ENCODE peak calls at places on chromosomes 4 and X, in seven cellular contexts. One of them, this sample, is unnamed.

GRCh38 chrX:48728653-48729052 is 32.1 kb downstream of the SUV39H1 start:
- DNase-seq in HCT116: no peak
- DNase-seq in SK-N-SH: no peak
- DNase-seq in HepG2: no peak
- DNase-seq in K562: no peak
- DNase-seq in GM12878: no peak
- DNase-seq in H1: no peak
- DNase-seq in this sample: no peak

GRCh38 chrX:67787196-67787595 is 243.4 kb downstream of the AR start:
- DNase-seq in SK-N-SH: no peak
- DNase-seq in GM12878: no peak
- DNase-seq in HepG2: no peak
- DNase-seq in K562: no peak
- DNase-seq in HCT116: no peak
- DNase-seq in H1: no peak
- DNase-seq in this sample: no peak

GRCh38 chr4:1356181-1356998 is 9.4 kb downstream of the UVSSA start:
- DNase-seq in H1: peak
- DNase-seq in HCT116: no peak
- DNase-seq in SK-N-SH: peak
- DNase-seq in HepG2: peak
- DNase-seq in GM12878: no peak
- DNase-seq in K562: peak
- DNase-seq in this sample: peak

GRCh38 chrX:18927558-18927957 is 56.4 kb downstream of the PHKA2 start:
- DNase-seq in HCT116: no peak
- DNase-seq in K562: no peak
- DNase-seq in HepG2: no peak
- DNase-seq in GM12878: no peak
- DNase-seq in H1: no peak
- DNase-seq in SK-N-SH: no peak
- DNase-seq in this sample: no peak

GRCh38 chr4:89835413-89835812 is 1.5 kb downstream of the SNCA start:
- DNase-seq in GM12878: no peak
- DNase-seq in HepG2: no peak
- DNase-seq in HCT116: no peak
- DNase-seq in H1: no peak
- DNase-seq in K562: no peak
- DNase-seq in SK-N-SH: no peak
- DNase-seq in this sample: no peak

GRCh38 chrX:129472116-129472515 is 51.2 kb downstream of the SMARCA1 start:
- DNase-seq in SK-N-SH: no peak
- DNase-seq in HCT116: no peak
- DNase-seq in GM12878: no peak
- DNase-seq in K562: no peak
- DNase-seq in H1: no peak
- DNase-seq in HepG2: no peak
- DNase-seq in this sample: peak

GRCh38 chr4:100736651-100737450 is 219.0 kb upstream of the EMCN start:
- DNase-seq in HCT116: peak
- DNase-seq in K562: no peak
- DNase-seq in GM12878: no peak
- DNase-seq in SK-N-SH: no peak
- DNase-seq in HepG2: no peak
- DNase-seq in H1: no peak
- DNase-seq in this sample: no peak

GRCh38 chr4:97917115-97917514 is 226.2 kb downstream of the STPG2 start:
- DNase-seq in GM12878: no peak
- DNase-seq in HCT116: no peak
- DNase-seq in HepG2: no peak
- DNase-seq in H1: no peak
- DNase-seq in SK-N-SH: no peak
- DNase-seq in K562: no peak
- DNase-seq in this sample: no peak

GRCh38 chr4:87007345-87008181 is 72.8 kb downstream of the AFF1 start:
- DNase-seq in SK-N-SH: peak
- DNase-seq in GM12878: no peak
- DNase-seq in HCT116: no peak
- DNase-seq in K562: peak
- DNase-seq in H1: no peak
- DNase-seq in HepG2: no peak
- DNase-seq in this sample: peak

GRCh38 chrX:8820910-8821527 is 19.8 kb upstream of the FAM9A start:
- DNase-seq in HCT116: no peak
- DNase-seq in K562: no peak
- DNase-seq in GM12878: no peak
- DNase-seq in H1: peak
- DNase-seq in SK-N-SH: no peak
- DNase-seq in HepG2: no peak
- DNase-seq in this sample: no peak

GRCh38 chrX:30196322-30196721 is 19.0 kb upstream of the MAGEB2 start:
- DNase-seq in H1: no peak
- DNase-seq in HCT116: peak
- DNase-seq in SK-N-SH: peak
- DNase-seq in K562: peak
- DNase-seq in GM12878: no peak
- DNase-seq in HepG2: no peak
- DNase-seq in this sample: peak

GRCh38 chrX:18855919-18856644 is 127.8 kb downstream of the PHKA2 start:
- DNase-seq in K562: no peak
- DNase-seq in SK-N-SH: no peak
- DNase-seq in HCT116: no peak
- DNase-seq in H1: no peak
- DNase-seq in HepG2: no peak
- DNase-seq in GM12878: peak
- DNase-seq in this sample: no peak

GRCh38 chrX:154059231-154059630 is 38.3 kb downstream of the MECP2 start:
- DNase-seq in HepG2: no peak
- DNase-seq in SK-N-SH: no peak
- DNase-seq in H1: no peak
- DNase-seq in GM12878: no peak
- DNase-seq in HCT116: no peak
- DNase-seq in K562: no peak
- DNase-seq in this sample: no peak

GRCh38 chr4:99790796-99791617 is 25.6 kb upstream of the DAPP1 start:
- DNase-seq in K562: no peak
- DNase-seq in HepG2: no peak
- DNase-seq in SK-N-SH: no peak
- DNase-seq in HCT116: no peak
- DNase-seq in GM12878: no peak
- DNase-seq in H1: no peak
- DNase-seq in this sample: no peak

GRCh38 chr4:88006956-88007303 is 505 bp upstream of the PKD2 start:
- DNase-seq in HCT116: no peak
- DNase-seq in SK-N-SH: no peak
- DNase-seq in GM12878: no peak
- DNase-seq in HepG2: no peak
- DNase-seq in K562: no peak
- DNase-seq in H1: no peak
- DNase-seq in this sample: no peak

GRCh38 chr4:52157641-52158316 is 106.7 kb downstream of the SPATA18 start:
- DNase-seq in GM12878: no peak
- DNase-seq in HCT116: no peak
- DNase-seq in SK-N-SH: no peak
- DNase-seq in HepG2: no peak
- DNase-seq in K562: no peak
- DNase-seq in H1: no peak
- DNase-seq in this sample: no peak

GRCh38 chr4:139872274-139872673 is 206.7 kb downstream of the MGST2 start:
- DNase-seq in HCT116: no peak
- DNase-seq in SK-N-SH: no peak
- DNase-seq in H1: no peak
- DNase-seq in K562: no peak
- DNase-seq in HepG2: peak
- DNase-seq in GM12878: no peak
- DNase-seq in this sample: no peak

GRCh38 chr4:55078987-55079386 is 46.4 kb downstream of the KDR start:
- DNase-seq in K562: no peak
- DNase-seq in HepG2: no peak
- DNase-seq in H1: no peak
- DNase-seq in HCT116: no peak
- DNase-seq in GM12878: no peak
- DNase-seq in SK-N-SH: no peak
- DNase-seq in this sample: no peak

GRCh38 chrX:153032397-153033118 is 23.7 kb upstream of the PNMA3 start:
- DNase-seq in SK-N-SH: peak
- DNase-seq in GM12878: no peak
- DNase-seq in HepG2: peak
- DNase-seq in H1: peak
- DNase-seq in HCT116: peak
- DNase-seq in K562: peak
- DNase-seq in this sample: peak

GRCh38 chr4:142473218-142473959 is 372.7 kb downstream of the INPP4B start:
- DNase-seq in SK-N-SH: no peak
- DNase-seq in HCT116: no peak
- DNase-seq in GM12878: no peak
- DNase-seq in H1: no peak
- DNase-seq in K562: no peak
- DNase-seq in HepG2: no peak
- DNase-seq in this sample: peak

GRCh38 chr4:13966241-13967195 is 339.0 kb upstream of the BOD1L1 start:
- DNase-seq in GM12878: no peak
- DNase-seq in K562: no peak
- DNase-seq in HepG2: no peak
- DNase-seq in HCT116: no peak
- DNase-seq in SK-N-SH: no peak
- DNase-seq in H1: no peak
- DNase-seq in this sample: no peak

GRCh38 chrX:87299563-87300160 is 217.9 kb upstream of the KLHL4 start:
- DNase-seq in HCT116: no peak
- DNase-seq in SK-N-SH: no peak
- DNase-seq in GM12878: no peak
- DNase-seq in HepG2: peak
- DNase-seq in H1: no peak
- DNase-seq in K562: peak
- DNase-seq in this sample: peak

GRCh38 chrX:129780441-129781105 is 824 bp downstream of the SASH3 start:
- DNase-seq in HepG2: no peak
- DNase-seq in GM12878: no peak
- DNase-seq in SK-N-SH: no peak
- DNase-seq in K562: no peak
- DNase-seq in HCT116: no peak
- DNase-seq in H1: no peak
- DNase-seq in this sample: no peak

DNA sequence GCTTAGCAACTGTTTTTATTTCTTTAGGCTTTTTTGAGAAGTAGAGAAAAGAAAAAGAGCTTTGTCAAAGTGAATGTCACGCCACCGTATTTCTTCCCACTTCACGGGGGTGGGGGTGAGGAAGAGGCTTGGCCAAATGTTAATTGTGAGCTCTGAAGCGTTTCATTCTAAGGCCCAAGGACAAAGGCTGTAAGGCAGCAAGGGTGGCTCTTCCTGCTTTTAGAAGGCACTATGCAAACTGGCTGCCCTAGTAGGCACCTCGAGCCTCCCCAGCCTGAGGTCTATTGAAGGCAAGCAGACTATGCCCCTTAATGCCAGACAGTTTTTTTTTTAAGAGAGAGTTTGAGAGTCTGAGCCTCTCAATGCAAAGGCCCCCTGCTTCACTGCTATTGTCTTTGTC is 138.5 kb downstream of the HS6ST2 start:
- DNase-seq in H1: no peak
- DNase-seq in SK-N-SH: no peak
- DNase-seq in K562: no peak
- DNase-seq in HCT116: no peak
- DNase-seq in GM12878: no peak
- DNase-seq in HepG2: no peak
- DNase-seq in this sample: no peak
- TF ChIP-seq JUND in H1: no peak
- TF ChIP-seq JUND in SK-N-SH: no peak
- TF ChIP-seq JUND in K562: no peak
- TF ChIP-seq JUND in HCT116: no peak
- TF ChIP-seq JUND in GM12878: no peak
- TF ChIP-seq JUND in HepG2: no peak
- TF ChIP-seq JUND in this sample: no peak

DNA sequence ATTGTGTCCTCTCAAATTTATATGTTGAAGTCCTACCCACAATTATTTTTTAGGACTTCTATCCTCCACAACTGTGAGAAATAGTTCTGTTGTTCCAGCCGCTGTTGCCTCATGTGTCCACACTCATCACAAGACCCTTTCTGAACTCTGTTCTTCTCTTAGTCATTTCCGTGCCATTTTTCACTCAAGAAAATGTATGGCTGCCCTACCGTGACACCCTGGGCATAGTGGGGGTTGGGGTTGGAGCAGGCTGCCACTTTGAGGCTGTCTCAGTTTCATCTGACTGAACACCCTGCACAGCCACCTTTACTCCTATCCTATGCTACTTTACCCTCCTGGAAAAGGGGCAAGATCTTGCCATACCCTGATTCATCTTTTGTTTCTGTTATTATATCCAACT is 319.1 kb downstream of the TENM3 start:
- DNase-seq in HCT116: no peak
- DNase-seq in H1: no peak
- DNase-seq in GM12878: no peak
- DNase-seq in SK-N-SH: no peak
- DNase-seq in K562: no peak
- DNase-seq in HepG2: no peak
- DNase-seq in this sample: no peak
- TF ChIP-seq JUND in HCT116: no peak
- TF ChIP-seq JUND in H1: no peak
- TF ChIP-seq JUND in GM12878: no peak
- TF ChIP-seq JUND in SK-N-SH: no peak
- TF ChIP-seq JUND in K562: no peak
- TF ChIP-seq JUND in HepG2: no peak
- TF ChIP-seq JUND in this sample: no peak

GRCh38 chr4:27616166-27616565 is 755.5 kb downstream of the STIM2 start:
- DNase-seq in GM12878: no peak
- DNase-seq in HCT116: no peak
- DNase-seq in K562: no peak
- DNase-seq in SK-N-SH: no peak
- DNase-seq in H1: no peak
- DNase-seq in HepG2: no peak
- DNase-seq in this sample: no peak

GRCh38 chr4:27624749-27625148 is 764.1 kb downstream of the STIM2 start:
- DNase-seq in H1: no peak
- DNase-seq in HCT116: no peak
- DNase-seq in K562: no peak
- DNase-seq in SK-N-SH: no peak
- DNase-seq in HepG2: no peak
- DNase-seq in GM12878: no peak
- DNase-seq in this sample: no peak

DNA sequence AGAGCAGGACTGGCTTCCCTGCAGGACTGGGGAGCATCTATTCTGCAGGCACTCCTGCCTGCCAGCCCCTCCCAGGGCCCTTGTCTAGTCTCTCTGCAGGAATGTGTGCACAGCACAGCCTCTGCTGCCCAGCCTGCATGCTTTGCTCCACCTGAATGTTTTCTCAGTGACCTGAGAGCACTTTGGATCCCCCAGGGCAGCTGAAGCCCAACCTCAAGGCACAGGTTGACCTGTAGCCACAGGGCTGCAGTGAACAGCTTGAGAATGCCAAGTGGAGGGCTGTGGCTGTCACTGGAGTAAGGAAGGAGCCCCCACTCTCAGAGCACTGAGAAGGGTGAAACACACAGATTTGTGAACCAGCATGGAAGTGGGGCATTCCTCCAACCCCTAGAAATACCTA is 760.2 kb downstream of the STIM2 start:
- DNase-seq in H1: no peak
- DNase-seq in HepG2: no peak
- DNase-seq in HCT116: no peak
- DNase-seq in K562: no peak
- DNase-seq in SK-N-SH: no peak
- DNase-seq in GM12878: no peak
- DNase-seq in this sample: no peak
- TF ChIP-seq JUND in H1: no peak
- TF ChIP-seq JUND in HepG2: no peak
- TF ChIP-seq JUND in HCT116: no peak
- TF ChIP-seq JUND in K562: no peak
- TF ChIP-seq JUND in SK-N-SH: no peak
- TF ChIP-seq JUND in GM12878: no peak
- TF ChIP-seq JUND in this sample: no peak

GRCh38 chrX:133699023-133699728 is 283.9 kb upstream of the GPC4 start:
- DNase-seq in HCT116: no peak
- DNase-seq in SK-N-SH: no peak
- DNase-seq in K562: no peak
- DNase-seq in GM12878: no peak
- DNase-seq in HepG2: no peak
- DNase-seq in H1: no peak
- DNase-seq in this sample: no peak
- TF ChIP-seq JUND in HCT116: no peak
- TF ChIP-seq JUND in SK-N-SH: no peak
- TF ChIP-seq JUND in K562: no peak
- TF ChIP-seq JUND in GM12878: no peak
- TF ChIP-seq JUND in HepG2: no peak
- TF ChIP-seq JUND in H1: no peak
- TF ChIP-seq JUND in this sample: no peak